ENCODE peak calls at places on chromosomes 5 and 9, in nine cellular contexts. One of them, this sample, is unnamed. For H3K9me3, the result is how much of the 10 kb centered on the place peaks cover.

GRCh38 chr9:77023726-77024125 is 4.3 kb downstream of the FOXB2 start:
- DNase-seq in body of pancreas: no peak
- DNase-seq in ovary: no peak
- DNase-seq in esophagus squamous epithelium: no peak
- DNase-seq in gastrocnemius medialis: no peak
- DNase-seq in IMR-90: no peak
- DNase-seq in adrenal gland: no peak
- DNase-seq in A549: no peak
- DNase-seq in uterus: no peak
- DNase-seq in this sample: no peak

GRCh38 chr9:16625831-16626230 is 244.6 kb downstream of the BNC2 start:
- DNase-seq in esophagus squamous epithelium: no peak
- DNase-seq in gastrocnemius medialis: no peak
- DNase-seq in A549: no peak
- DNase-seq in uterus: no peak
- DNase-seq in adrenal gland: no peak
- DNase-seq in IMR-90: peak
- DNase-seq in ovary: no peak
- DNase-seq in body of pancreas: no peak
- DNase-seq in this sample: no peak

GRCh38 chr5:82277613-82277986 is 554 bp downstream of the RPS23 start:
- DNase-seq in body of pancreas: no peak
- DNase-seq in uterus: no peak
- DNase-seq in gastrocnemius medialis: no peak
- DNase-seq in adrenal gland: no peak
- DNase-seq in ovary: no peak
- DNase-seq in esophagus squamous epithelium: no peak
- DNase-seq in A549: no peak
- DNase-seq in IMR-90: no peak
- DNase-seq in this sample: no peak

GRCh38 chr9:127389391-127390242 is 7.4 kb upstream of the SLC2A8 start:
- DNase-seq in adrenal gland: no peak
- DNase-seq in uterus: no peak
- DNase-seq in gastrocnemius medialis: no peak
- DNase-seq in A549: no peak
- DNase-seq in ovary: no peak
- DNase-seq in esophagus squamous epithelium: no peak
- DNase-seq in IMR-90: no peak
- DNase-seq in body of pancreas: no peak
- DNase-seq in this sample: no peak

GRCh38 chr5:33828611-33829286 is 63.0 kb downstream of the ADAMTS12 start:
- DNase-seq in adrenal gland: no peak
- DNase-seq in esophagus squamous epithelium: no peak
- DNase-seq in A549: no peak
- DNase-seq in gastrocnemius medialis: no peak
- DNase-seq in IMR-90: no peak
- DNase-seq in uterus: no peak
- DNase-seq in ovary: no peak
- DNase-seq in body of pancreas: no peak
- DNase-seq in this sample: no peak

GRCh38 chr5:1104327-1105006 is 7.4 kb downstream of the SLC12A7 start:
- DNase-seq in esophagus squamous epithelium: no peak
- DNase-seq in ovary: no peak
- DNase-seq in uterus: no peak
- DNase-seq in IMR-90: no peak
- DNase-seq in gastrocnemius medialis: no peak
- DNase-seq in A549: no peak
- DNase-seq in adrenal gland: no peak
- DNase-seq in body of pancreas: no peak
- DNase-seq in this sample: no peak

GRCh38 chr5:35979694-35980093 is 11.5 kb downstream of the UGT3A1 start:
- DNase-seq in ovary: no peak
- DNase-seq in body of pancreas: no peak
- DNase-seq in esophagus squamous epithelium: no peak
- DNase-seq in adrenal gland: no peak
- DNase-seq in uterus: no peak
- DNase-seq in IMR-90: no peak
- DNase-seq in gastrocnemius medialis: no peak
- DNase-seq in A549: no peak
- DNase-seq in this sample: no peak

GRCh38 chr5:72433520-72433919 is 73.7 kb downstream of the ZNF366 start:
- DNase-seq in uterus: no peak
- DNase-seq in gastrocnemius medialis: no peak
- DNase-seq in body of pancreas: no peak
- DNase-seq in adrenal gland: no peak
- DNase-seq in A549: no peak
- DNase-seq in IMR-90: no peak
- DNase-seq in esophagus squamous epithelium: no peak
- DNase-seq in ovary: no peak
- DNase-seq in this sample: no peak

GRCh38 chr5:168706655-168707069 is 127.5 kb upstream of the PANK3 start:
- DNase-seq in esophagus squamous epithelium: no peak
- DNase-seq in A549: peak
- DNase-seq in IMR-90: peak
- DNase-seq in uterus: no peak
- DNase-seq in adrenal gland: peak
- DNase-seq in ovary: no peak
- DNase-seq in body of pancreas: no peak
- DNase-seq in gastrocnemius medialis: no peak
- DNase-seq in this sample: peak

GRCh38 chr9:129162901-129163670 is 15.0 kb downstream of the IER5L start:
- DNase-seq in uterus: no peak
- DNase-seq in ovary: no peak
- DNase-seq in body of pancreas: no peak
- DNase-seq in IMR-90: peak
- DNase-seq in adrenal gland: no peak
- DNase-seq in gastrocnemius medialis: no peak
- DNase-seq in esophagus squamous epithelium: no peak
- DNase-seq in A549: no peak
- DNase-seq in this sample: no peak

GRCh38 chr5:141501805-141502204 is 12.9 kb downstream of the PCDHGC5 start:
- DNase-seq in A549: no peak
- DNase-seq in gastrocnemius medialis: no peak
- DNase-seq in uterus: no peak
- DNase-seq in body of pancreas: no peak
- DNase-seq in adrenal gland: no peak
- DNase-seq in ovary: no peak
- DNase-seq in esophagus squamous epithelium: no peak
- DNase-seq in IMR-90: no peak
- DNase-seq in this sample: no peak

GRCh38 chr5:122844916-122845252 is 529 bp upstream of the SNX24 start:
- DNase-seq in gastrocnemius medialis: no peak
- DNase-seq in esophagus squamous epithelium: no peak
- DNase-seq in uterus: no peak
- DNase-seq in IMR-90: peak
- DNase-seq in ovary: no peak
- DNase-seq in body of pancreas: peak
- DNase-seq in adrenal gland: no peak
- DNase-seq in A549: no peak
- DNase-seq in this sample: no peak

GRCh38 chr5:122846051-122846567 is 696 bp downstream of the SNX24 start:
- DNase-seq in adrenal gland: no peak
- DNase-seq in gastrocnemius medialis: no peak
- DNase-seq in IMR-90: peak
- DNase-seq in A549: peak
- DNase-seq in body of pancreas: no peak
- DNase-seq in uterus: no peak
- DNase-seq in esophagus squamous epithelium: no peak
- DNase-seq in ovary: no peak
- DNase-seq in this sample: no peak

GRCh38 chr5:122844136-122844915 is 1.1 kb upstream of the SNX24 start:
- DNase-seq in uterus: peak
- DNase-seq in IMR-90: no peak
- DNase-seq in body of pancreas: peak
- DNase-seq in ovary: no peak
- DNase-seq in adrenal gland: no peak
- DNase-seq in esophagus squamous epithelium: no peak
- DNase-seq in gastrocnemius medialis: no peak
- DNase-seq in A549: no peak
- DNase-seq in this sample: no peak

GRCh38 chr5:122847687-122848081 is 2.3 kb downstream of the SNX24 start:
- DNase-seq in ovary: no peak
- DNase-seq in IMR-90: no peak
- DNase-seq in A549: no peak
- DNase-seq in gastrocnemius medialis: no peak
- DNase-seq in adrenal gland: no peak
- DNase-seq in uterus: no peak
- DNase-seq in esophagus squamous epithelium: no peak
- DNase-seq in body of pancreas: no peak
- DNase-seq in this sample: no peak

DNA sequence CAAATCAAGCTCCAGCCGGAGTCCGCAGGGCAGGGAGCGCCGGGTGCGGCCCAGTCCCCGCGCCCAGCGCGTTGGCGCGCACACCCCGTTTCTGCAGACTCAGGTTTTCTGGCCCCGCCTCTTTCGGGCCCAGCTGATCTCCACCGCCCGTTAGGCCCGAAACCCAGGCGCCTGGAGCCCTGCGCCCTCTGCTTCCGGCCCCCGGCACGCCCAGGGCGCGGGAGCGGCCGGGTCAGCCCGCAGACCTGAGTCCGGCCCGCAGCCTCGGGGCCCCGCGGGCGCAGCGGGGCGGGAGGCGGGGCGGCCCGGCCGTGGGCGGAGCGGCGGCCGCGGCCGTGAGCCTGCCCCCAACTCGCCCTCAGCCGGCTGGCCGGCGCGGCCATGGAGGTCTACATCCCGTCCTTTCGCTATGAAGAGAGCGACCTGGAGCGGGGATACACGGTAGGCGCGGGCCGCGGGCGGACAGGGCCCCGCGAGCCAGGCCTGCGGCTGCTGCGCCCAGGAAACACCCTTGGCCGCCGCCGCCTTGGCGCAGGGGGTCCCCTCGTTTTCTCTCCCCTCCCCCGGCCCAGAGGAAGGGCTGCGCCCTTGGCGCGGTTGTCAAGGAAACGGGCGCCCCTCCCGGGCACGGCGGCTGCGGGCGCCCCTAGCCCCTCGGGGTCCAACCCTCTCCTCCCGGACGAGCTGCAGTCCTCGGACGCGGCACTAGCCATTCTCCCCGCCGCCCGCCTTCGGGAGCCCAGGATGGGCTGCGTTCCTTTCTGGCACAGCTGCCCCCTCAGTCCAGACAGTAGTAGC is at the start of gene SNX24:
- DNase-seq in uterus: peak
- DNase-seq in adrenal gland: peak
- DNase-seq in esophagus squamous epithelium: peak
- DNase-seq in gastrocnemius medialis: peak
- DNase-seq in ovary: peak
- DNase-seq in IMR-90: peak
- DNase-seq in A549: peak
- DNase-seq in body of pancreas: peak
- DNase-seq in this sample: peak
- TF ChIP-seq POLR2A in uterus: peak
- TF ChIP-seq POLR2A in adrenal gland: peak
- TF ChIP-seq POLR2A in esophagus squamous epithelium: no peak
- TF ChIP-seq POLR2A in gastrocnemius medialis: peak
- TF ChIP-seq POLR2A in ovary: peak
- TF ChIP-seq POLR2A in IMR-90: peak
- TF ChIP-seq POLR2A in A549: peak
- TF ChIP-seq POLR2A in body of pancreas: peak
- TF ChIP-seq POLR2A in this sample: no peak

GRCh38 chr5:154989641-154990040 is 23.9 kb upstream of the KIF4B start:
- DNase-seq in gastrocnemius medialis: no peak
- DNase-seq in ovary: no peak
- DNase-seq in uterus: no peak
- DNase-seq in esophagus squamous epithelium: no peak
- DNase-seq in A549: no peak
- DNase-seq in adrenal gland: no peak
- DNase-seq in IMR-90: no peak
- DNase-seq in body of pancreas: no peak
- DNase-seq in this sample: no peak

GRCh38 chr5:154985126-154985525 is 28.4 kb upstream of the KIF4B start:
- DNase-seq in gastrocnemius medialis: no peak
- DNase-seq in ovary: no peak
- DNase-seq in uterus: no peak
- DNase-seq in A549: no peak
- DNase-seq in body of pancreas: no peak
- DNase-seq in esophagus squamous epithelium: no peak
- DNase-seq in IMR-90: no peak
- DNase-seq in adrenal gland: no peak
- DNase-seq in this sample: no peak

DNA sequence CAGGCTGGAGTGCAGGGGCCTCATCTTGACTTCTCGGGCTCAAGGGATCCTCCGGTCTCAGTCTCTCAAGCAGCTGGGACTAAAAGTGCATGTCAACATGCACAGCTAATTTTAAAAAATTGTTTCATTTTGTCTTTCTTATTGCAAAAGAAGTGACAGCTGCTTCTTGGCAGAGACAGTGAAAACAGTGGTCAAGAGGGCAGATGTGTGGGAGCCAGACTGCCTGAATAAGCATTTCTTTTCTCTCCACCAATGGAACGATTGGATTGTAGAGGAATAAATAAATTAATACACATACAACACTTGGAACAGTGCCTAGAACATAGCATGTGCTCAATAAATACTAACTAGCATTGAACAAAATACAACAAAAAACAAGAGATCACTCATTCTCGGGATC is 27.4 kb upstream of the KIF4B start:
- DNase-seq in esophagus squamous epithelium: no peak
- DNase-seq in A549: no peak
- DNase-seq in ovary: no peak
- DNase-seq in adrenal gland: no peak
- DNase-seq in IMR-90: no peak
- DNase-seq in uterus: no peak
- DNase-seq in body of pancreas: no peak
- DNase-seq in gastrocnemius medialis: no peak
- DNase-seq in this sample: no peak
- H3K9me3 ChIP-seq in esophagus squamous epithelium: under half
- H3K9me3 ChIP-seq in A549: under half
- H3K9me3 ChIP-seq in ovary: under half
- H3K9me3 ChIP-seq in adrenal gland: under half
- H3K9me3 ChIP-seq in IMR-90: under half
- H3K9me3 ChIP-seq in uterus: under half
- H3K9me3 ChIP-seq in body of pancreas: under half
- H3K9me3 ChIP-seq in gastrocnemius medialis: under half
- H3K9me3 ChIP-seq in this sample: under half

DNA sequence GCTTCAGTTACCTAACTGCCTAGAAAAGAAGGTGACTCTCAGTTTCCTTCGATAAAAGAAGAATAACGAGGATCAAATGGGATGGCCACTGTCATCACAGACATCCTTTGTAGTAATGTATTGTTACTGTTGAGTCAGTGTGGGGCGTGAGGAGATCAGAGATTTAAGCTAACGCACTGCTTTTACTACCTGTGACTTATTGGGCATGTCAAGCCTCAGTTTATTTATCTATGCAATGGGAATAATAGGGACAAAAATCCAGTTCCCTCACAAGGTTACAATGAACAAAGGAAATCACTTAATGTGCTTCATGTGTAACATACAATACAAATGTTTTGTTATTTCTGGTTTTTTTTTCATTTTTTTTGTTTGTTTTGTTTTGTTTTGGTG is 255 bp upstream of the TRPM6 start:
- DNase-seq in adrenal gland: no peak
- DNase-seq in esophagus squamous epithelium: no peak
- DNase-seq in body of pancreas: no peak
- DNase-seq in gastrocnemius medialis: no peak
- DNase-seq in A549: peak
- DNase-seq in IMR-90: no peak
- DNase-seq in uterus: no peak
- DNase-seq in ovary: no peak
- DNase-seq in this sample: no peak
- H3K4me3 ChIP-seq in adrenal gland: peak
- H3K4me3 ChIP-seq in esophagus squamous epithelium: no peak
- H3K4me3 ChIP-seq in body of pancreas: no peak
- H3K4me3 ChIP-seq in gastrocnemius medialis: peak
- H3K4me3 ChIP-seq in A549: no peak
- H3K4me3 ChIP-seq in IMR-90: no peak
- H3K4me3 ChIP-seq in uterus: no peak
- H3K4me3 ChIP-seq in ovary: no peak
- H3K4me3 ChIP-seq in this sample: peak

GRCh38 chr9:133030317-133031129 is at the start of gene GTF3C5:
- DNase-seq in gastrocnemius medialis: peak
- DNase-seq in IMR-90: peak
- DNase-seq in adrenal gland: peak
- DNase-seq in esophagus squamous epithelium: peak
- DNase-seq in A549: peak
- DNase-seq in uterus: peak
- DNase-seq in body of pancreas: peak
- DNase-seq in ovary: peak
- DNase-seq in this sample: peak
- TF ChIP-seq POLR2A in gastrocnemius medialis: peak
- TF ChIP-seq POLR2A in IMR-90: peak
- TF ChIP-seq POLR2A in adrenal gland: peak
- TF ChIP-seq POLR2A in esophagus squamous epithelium: peak
- TF ChIP-seq POLR2A in A549: peak
- TF ChIP-seq POLR2A in uterus: peak
- TF ChIP-seq POLR2A in body of pancreas: peak
- TF ChIP-seq POLR2A in ovary: peak
- TF ChIP-seq POLR2A in this sample: peak